ENCODE peak calls at places on chromosome 17, in four cellular contexts. R is heart right ventricle, L is fibroblast of lung, O is PC-9. M is an unnamed sample.

GRCh38 chr17:76740329-76741118 is 2.6 kb downstream of the MFSD11 start:
- DNase-seq in R (no peak), L (peak), O (no peak), M (peak)

GRCh38 chr17:68290268-68290954 is 516 bp downstream of the SLC16A6 start:
- DNase-seq in R (peak), L (no peak), O (no peak), M (no peak)

GRCh38 chr17:74135391-74136167 is 67.9 kb upstream of the RPL38 start:
- DNase-seq in R (no peak), L (no peak), O (no peak), M (no peak)

GRCh38 chr17:64183815-64184397 is 54.0 kb upstream of the ERN1 start:
- DNase-seq in R (no peak), L (peak), O (no peak), M (peak)

GRCh38 chr17:48429156-48429555 is 858 bp downstream of the SKAP1 start:
- DNase-seq in R (no peak), L (no peak), O (no peak), M (no peak)

GRCh38 chr17:69030145-69030544 is 30.6 kb downstream of the ABCA9 start:
- DNase-seq in R (no peak), L (peak), O (no peak), M (no peak)

GRCh38 chr17:2610195-2610594 is 16.7 kb downstream of the PAFAH1B1 start:
- DNase-seq in R (no peak), L (no peak), O (no peak), M (no peak)

GRCh38 chr17:18070861-18071340 is 16.8 kb upstream of the DRG2 start:
- DNase-seq in R (no peak), L (peak), O (no peak), M (peak)

GRCh38 chr17:38605852-38606645 is at the start of gene SRCIN1:
- DNase-seq in R (peak), L (no peak), O (no peak), M (no peak)

GRCh38 chr17:27481327-27481726 is 25.1 kb downstream of the KSR1 start:
- DNase-seq in R (no peak), L (no peak), O (no peak), M (no peak)

GRCh38 chr17:29784661-29785060 is 145.4 kb downstream of the SSH2 start:
- DNase-seq in R (no peak), L (peak), O (no peak), M (peak)

GRCh38 chr17:33241390-33241789 is 51.7 kb downstream of the ASIC2 start:
- DNase-seq in R (no peak), L (no peak), O (no peak), M (no peak)

GRCh38 chr17:30950669-30951399 is 20.0 kb upstream of the RNF135 start:
- DNase-seq in R (peak), L (peak), O (no peak), M (peak)

GRCh38 chr17:28684963-28685362 is 23.0 kb downstream of the SUPT6H start:
- DNase-seq in R (no peak), L (peak), O (no peak), M (peak)

GRCh38 chr17:74610108-74610507 is 13.4 kb downstream of the CD300E start:
- DNase-seq in R (no peak), L (no peak), O (no peak), M (no peak)

GRCh38 chr17:17998934-17999333 is 26.3 kb downstream of the DRC3 start:
- DNase-seq in R (no peak), L (no peak), O (no peak), M (no peak)

GRCh38 chr17:68711858-68712257 is 110.7 kb upstream of the FAM20A start:
- DNase-seq in R (no peak), L (no peak), O (no peak), M (peak)

GRCh38 chr17:49440581-49440980 is 25.9 kb upstream of the PHB1 start:
- DNase-seq in R (no peak), L (no peak), O (no peak), M (no peak)

GRCh38 chr17:68346448-68346847 is 55.2 kb downstream of the ARSG start:
- DNase-seq in R (peak), L (no peak), O (no peak), M (no peak)

GRCh38 chr17:75689441-75689873 is 22.3 kb downstream of the SAP30BP start:
- DNase-seq in R (no peak), L (no peak), O (peak), M (no peak)

GRCh38 chr17:61570118-61570517 is 20.9 kb downstream of the NACA2 start:
- DNase-seq in R (no peak), L (no peak), O (no peak), M (peak)

GRCh38 chr17:31321481-31321880 is at the start of gene EVI2A:
- DNase-seq in R (no peak), L (peak), O (no peak), M (peak)

GRCh38 chr17:82241183-82241925 is 12.5 kb downstream of the SLC16A3 start:
- DNase-seq in R (peak), L (peak), O (no peak), M (peak)

DNA sequence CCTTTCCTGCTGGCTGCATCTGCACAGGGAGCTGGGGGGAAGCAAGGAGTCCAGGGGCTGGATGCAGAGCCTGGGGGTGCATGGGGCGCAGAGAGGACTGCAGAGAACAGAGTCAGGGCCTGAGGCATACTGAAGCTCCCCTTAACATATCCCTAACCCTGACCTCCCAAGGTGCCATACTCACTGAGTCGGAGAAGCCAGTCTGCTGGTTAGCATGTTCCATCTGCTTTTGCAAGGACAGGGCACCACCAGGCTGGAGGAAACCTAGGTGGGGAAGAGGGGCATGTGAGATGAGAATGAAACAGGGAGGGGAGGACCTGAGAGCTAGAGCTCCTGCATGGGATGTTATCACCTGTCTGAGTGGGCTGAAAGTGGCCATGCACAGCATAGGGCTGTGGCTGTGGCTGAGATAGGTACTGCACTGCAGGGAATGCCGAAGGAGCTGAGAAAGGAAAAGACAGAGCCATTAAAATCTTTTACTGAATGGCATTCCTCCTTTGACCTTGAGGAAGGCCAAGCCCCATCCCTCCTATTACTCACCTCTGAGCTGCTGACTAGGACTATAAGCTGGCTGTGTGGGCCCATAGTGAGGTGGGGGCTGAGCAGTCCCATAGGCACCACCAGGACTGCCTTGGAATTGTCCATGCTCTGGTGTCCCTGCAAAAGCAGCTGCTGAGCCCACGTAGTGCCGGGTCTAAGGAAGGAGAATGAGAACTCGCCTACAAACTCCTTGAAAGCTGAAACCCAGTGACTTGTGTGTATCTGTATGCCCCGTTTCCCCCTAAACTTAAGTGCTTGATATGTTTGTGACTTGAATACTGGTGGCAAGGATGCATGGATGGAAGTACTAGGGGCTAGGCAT is 1.9 kb downstream of the GPS2 start:
- DNase-seq in R (no peak), L (no peak), O (peak), M (peak)
- TF ChIP-seq CTCF in R (peak), L (peak), O (peak), M (peak)

GRCh38 chr17:335691-336090 is 16.9 kb downstream of the RPH3AL start:
- DNase-seq in R (no peak), L (no peak), O (no peak), M (no peak)

GRCh38 chr17:332023-332422 is 20.6 kb downstream of the RPH3AL start:
- DNase-seq in R (no peak), L (no peak), O (no peak), M (no peak)

GRCh38 chr17:332558-333322 is 19.9 kb downstream of the RPH3AL start:
- DNase-seq in R (peak), L (no peak), O (no peak), M (no peak)

GRCh38 chr17:334974-335481 is 17.6 kb downstream of the RPH3AL start:
- DNase-seq in R (no peak), L (no peak), O (no peak), M (no peak)

DNA sequence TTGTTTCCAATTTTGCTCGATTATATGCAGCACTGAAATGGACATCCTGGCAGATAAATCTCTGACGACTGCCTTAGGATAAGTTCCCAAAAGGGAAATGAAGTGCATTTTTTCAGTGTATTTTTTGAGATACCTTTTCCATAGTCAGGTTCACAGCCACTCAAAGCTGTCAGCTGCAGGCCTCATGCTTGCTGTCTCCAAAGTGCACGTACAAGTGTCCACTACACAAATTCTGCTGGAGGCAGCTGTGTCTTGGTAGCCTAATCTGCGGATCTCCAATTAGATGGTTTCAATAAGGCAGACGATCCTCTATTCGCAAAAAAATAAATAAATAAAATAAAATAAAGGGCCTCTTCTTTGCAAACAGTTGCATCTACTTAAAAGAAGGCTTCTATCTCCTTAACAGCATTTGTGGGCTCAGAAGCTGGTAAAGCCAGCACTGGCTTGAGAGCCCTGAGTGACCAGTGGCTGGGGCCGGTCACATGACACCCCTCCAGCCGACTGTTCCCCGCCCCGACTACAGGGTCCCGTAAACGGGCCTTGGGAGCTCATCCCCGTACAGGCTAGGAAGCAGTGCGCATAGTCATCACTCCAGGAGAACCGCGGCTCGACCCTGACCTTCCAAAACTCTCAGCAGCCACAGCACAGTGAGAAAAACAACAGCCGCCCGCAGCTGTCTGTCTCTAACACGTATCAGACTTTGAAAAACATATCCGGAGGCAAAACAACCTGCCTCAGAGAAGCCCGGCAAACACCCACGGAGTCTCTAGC is 18.8 kb downstream of the RPH3AL start:
- DNase-seq in R (peak), L (peak), O (no peak), M (peak)
- H3K4me3 ChIP-seq in R (peak), L (no peak), O (no peak), M (no peak)

DNA sequence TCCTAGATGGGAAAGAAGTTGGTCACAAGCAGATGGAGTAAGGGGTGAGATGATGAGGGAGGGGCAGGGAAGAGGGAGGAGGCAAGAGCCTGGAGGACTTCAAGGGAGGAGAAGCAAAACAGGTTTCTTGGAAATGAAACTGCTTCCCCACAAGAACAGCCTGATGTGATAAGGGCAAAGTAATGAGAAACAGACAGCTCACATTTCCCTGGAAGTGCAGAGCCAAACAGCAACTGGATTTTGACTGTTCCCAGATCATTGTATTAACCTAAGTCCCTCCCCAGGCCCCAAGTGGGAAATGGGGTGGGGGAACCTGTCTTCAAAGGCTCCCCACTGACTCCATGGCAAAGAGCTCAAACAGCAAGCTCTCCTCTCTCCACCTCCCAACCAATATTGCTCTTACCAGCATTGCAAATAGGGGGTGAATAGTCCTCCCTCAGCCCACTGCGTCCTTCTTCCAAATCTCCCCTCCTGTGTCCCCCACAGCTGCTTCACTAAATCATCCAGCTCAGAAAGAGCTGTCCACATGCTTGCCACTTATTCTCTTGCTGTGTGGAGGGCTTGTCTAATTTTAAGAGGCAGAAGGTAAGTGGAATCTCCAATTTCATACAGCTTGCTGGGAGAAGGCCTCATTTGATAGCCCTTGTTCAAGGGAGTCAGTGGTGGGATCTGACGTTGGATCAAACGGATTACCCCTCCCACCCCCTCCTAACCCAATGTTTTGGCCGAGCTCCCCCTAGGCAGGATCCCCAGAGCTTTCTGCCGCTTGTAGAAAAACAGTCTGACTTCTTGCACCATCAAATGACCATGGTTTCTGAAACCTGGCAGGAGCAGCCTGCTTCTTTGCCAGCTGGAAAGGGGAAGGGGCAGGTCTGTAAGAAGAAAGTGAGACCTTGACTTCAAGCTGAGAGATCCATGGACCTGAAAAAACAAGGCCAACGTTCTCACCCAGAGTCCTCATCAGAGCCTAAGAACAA is 56.3 kb upstream of the SMIM36 start:
- DNase-seq in R (peak), L (peak), O (no peak), M (peak)
- TF ChIP-seq CTCF in R (no peak), L (no peak), O (no peak), M (no peak)

GRCh38 chr17:3972931-3973330 is 8.7 kb upstream of the ATP2A3 start:
- DNase-seq in R (no peak), L (no peak), O (no peak), M (no peak)
- H3K4me3 ChIP-seq in R (no peak), L (no peak), O (no peak), M (no peak)

GRCh38 chr17:15507896-15508295 is 40.5 kb upstream of the CDRT4 start:
- DNase-seq in R (no peak), L (peak), O (no peak), M (no peak)
- TF ChIP-seq CTCF in R (no peak), L (no peak), O (no peak), M (no peak)

DNA sequence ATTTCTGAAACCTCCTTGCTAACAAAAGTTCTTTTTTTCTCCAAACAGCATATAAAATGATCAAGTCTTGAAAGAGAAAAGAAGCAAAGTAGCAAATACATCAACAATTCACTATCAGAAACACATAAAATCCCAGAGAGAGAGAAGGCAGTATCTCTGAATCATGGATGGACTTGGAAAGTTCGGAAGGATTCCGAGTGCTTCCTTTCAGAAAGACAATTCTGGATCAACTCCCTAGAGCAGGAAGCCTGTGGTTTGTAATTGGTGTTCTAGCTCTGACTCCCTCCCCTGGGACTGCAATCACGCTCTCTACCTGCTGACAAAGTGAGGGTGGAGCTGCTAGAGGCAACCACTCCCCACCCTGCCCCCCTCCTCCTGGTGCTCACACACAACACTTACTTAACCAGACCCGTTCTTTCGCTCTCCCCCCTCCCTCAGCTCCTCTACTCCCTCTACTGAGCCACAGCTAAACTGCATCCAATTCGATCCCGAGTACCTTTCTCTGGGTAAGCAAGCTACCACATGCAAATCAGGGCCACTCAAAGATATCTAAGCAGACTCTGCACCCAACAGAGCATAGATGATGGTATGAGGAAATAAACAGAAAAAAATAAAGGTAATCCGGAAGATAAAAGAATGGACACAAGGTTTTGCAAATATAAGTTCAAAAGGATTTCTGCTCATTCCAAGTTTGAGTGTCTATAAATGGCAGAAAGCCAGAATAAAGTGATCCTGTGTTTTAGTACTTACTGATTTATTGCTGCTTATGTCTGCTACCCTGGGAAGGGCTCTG is at the start of gene RNF43:
- DNase-seq in R (peak), L (peak), O (peak), M (peak)
- H3K4me3 ChIP-seq in R (peak), L (peak), O (peak), M (no peak)

DNA sequence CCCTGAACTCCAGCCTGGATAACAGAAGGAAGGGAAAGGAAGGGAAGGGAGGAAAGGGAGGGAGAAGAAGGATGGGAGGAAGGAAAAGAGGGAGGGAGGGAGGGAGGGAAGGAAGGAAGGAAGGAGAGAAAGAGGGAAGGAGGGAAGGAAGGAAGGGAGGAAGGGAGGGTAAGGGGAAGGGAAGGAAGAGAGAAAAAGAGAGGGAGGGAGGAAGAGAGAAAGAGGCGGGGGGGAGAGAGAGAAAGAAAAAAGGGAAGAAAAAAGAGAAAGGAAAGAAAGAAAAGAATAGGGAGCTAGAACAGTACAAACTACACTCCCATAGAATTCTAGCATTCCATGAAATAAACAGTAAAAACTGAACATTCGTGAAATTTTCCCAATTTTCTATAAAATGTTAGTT is 23.1 kb upstream of the TRIM37 start:
- DNase-seq in R (no peak), L (no peak), O (no peak), M (no peak)
- TF ChIP-seq CTCF in R (no peak), L (no peak), O (no peak), M (no peak)

DNA sequence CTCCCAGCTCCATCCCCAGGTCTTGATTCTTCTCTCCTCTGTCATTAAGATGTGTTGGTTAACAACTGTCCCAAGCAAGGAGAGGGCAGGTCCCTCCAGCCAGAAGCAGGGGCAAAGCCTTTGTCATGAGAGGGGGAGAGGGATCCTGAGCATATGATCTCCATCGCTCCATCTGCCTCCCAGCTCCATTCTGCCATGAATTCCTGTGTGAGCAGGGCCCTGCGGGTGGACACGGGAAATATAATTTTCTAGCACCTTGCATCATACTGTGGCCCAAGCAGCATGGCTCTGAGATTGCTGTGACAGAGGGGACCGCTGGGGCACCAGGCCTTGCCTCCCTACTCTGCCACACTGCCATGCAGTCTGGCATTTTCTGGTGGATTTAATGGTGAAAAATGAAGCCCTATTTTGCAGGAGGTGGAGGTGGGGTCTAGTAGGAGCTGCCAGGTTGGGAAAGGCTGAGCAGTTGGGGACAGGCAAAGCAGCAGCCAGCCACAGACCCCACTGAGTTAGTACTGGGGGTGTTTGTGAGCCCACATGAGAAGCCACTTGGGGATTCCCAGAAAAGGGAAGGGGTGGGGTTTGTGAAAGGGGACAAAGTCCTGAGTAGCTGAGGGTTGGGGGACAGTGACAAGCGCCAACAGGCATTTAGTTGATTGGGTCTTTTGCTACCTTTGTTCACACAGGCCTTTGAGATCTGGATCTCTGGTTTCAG is 16.4 kb downstream of the TMEM238L start:
- DNase-seq in R (no peak), L (no peak), O (no peak), M (no peak)
- H3K4me3 ChIP-seq in R (no peak), L (no peak), O (no peak), M (no peak)

GRCh38 chr17:42553161-42553818 is 567 bp downstream of the HSD17B1 start:
- DNase-seq in R (peak), L (no peak), O (no peak), M (peak)
- TF ChIP-seq CTCF in R (no peak), L (no peak), O (no peak), M (peak)

GRCh38 chr17:45409659-45410076 is 23.0 kb downstream of the ARHGAP27 start:
- DNase-seq in R (no peak), L (no peak), O (no peak), M (no peak)
- H3K4me3 ChIP-seq in R (peak), L (no peak), O (no peak), M (no peak)